ENCODE peak calls at places on chromosomes 5 and 9, in five cellular contexts. H is NCI-H2171; M is activated naive CD4-positive, alpha-beta T cell; F is NCI-H146; Q is fibroblast of lung. Z is an unnamed sample.

GRCh38 chr5:8848997-8849585 is 696.8 kb downstream of the SEMA5A start:
- DNase-seq in H (no peak), M (no peak), F (no peak), Q (peak; percentile 90), Z (no peak)

GRCh38 chr9:110156902-110157301 is 51.1 kb downstream of the C9orf152 start:
- DNase-seq in H (no peak), M (no peak), F (no peak), Q (peak; percentile 66), Z (no peak)

GRCh38 chr5:128345247-128345646 is 192.8 kb downstream of the FBN2 start:
- DNase-seq in H (no peak), M (no peak), F (no peak), Q (no peak), Z (no peak)

GRCh38 chr5:168829044-168829443 is 249.9 kb upstream of the PANK3 start:
- DNase-seq in H (no peak), M (no peak), F (no peak), Q (no peak), Z (no peak)

GRCh38 chr9:116358251-116358650 is 204.7 kb downstream of the PAPPA start:
- DNase-seq in H (no peak), M (no peak), F (no peak), Q (no peak), Z (no peak)

GRCh38 chr5:31197183-31197582 is 3.7 kb downstream of the CDH6 start:
- DNase-seq in H (no peak), M (no peak), F (no peak), Q (peak; percentile 91), Z (no peak)

GRCh38 chr9:99725852-99726251 is 95.8 kb upstream of the NR4A3 start:
- DNase-seq in H (no peak), M (no peak), F (no peak), Q (no peak), Z (no peak)

GRCh38 chr9:445033-445432 is 230.4 kb downstream of the DOCK8 start:
- DNase-seq in H (no peak), M (no peak), F (no peak), Q (peak; percentile 84), Z (no peak)

GRCh38 chr9:14095272-14095671 is 218.7 kb downstream of the NFIB start:
- DNase-seq in H (no peak), M (no peak), F (no peak), Q (no peak), Z (no peak)

GRCh38 chr5:3599283-3600105 is 3.9 kb downstream of the IRX1 start:
- DNase-seq in H (no peak), M (no peak), F (no peak), Q (peak; percentile 71), Z (no peak)

GRCh38 chr5:102664946-102665345 is 90.2 kb upstream of the PAM start:
- DNase-seq in H (no peak), M (no peak), F (peak; percentile 29), Q (no peak), Z (no peak)

GRCh38 chr5:10593531-10594181 is 29.8 kb downstream of the ANKRD33B start:
- DNase-seq in H (no peak), M (no peak), F (no peak), Q (no peak), Z (no peak)

GRCh38 chr5:110440058-110440457 is 286.4 kb downstream of the TMEM232 start:
- DNase-seq in H (no peak), M (no peak), F (no peak), Q (no peak), Z (no peak)

GRCh38 chr9:126157826-126158431 is 168.7 kb upstream of the MVB12B start:
- DNase-seq in H (no peak), M (no peak), F (no peak), Q (no peak), Z (no peak)

GRCh38 chr5:157106668-157107461 is 2.0 kb downstream of the HAVCR2 start:
- DNase-seq in H (no peak), M (no peak), F (no peak), Q (peak; percentile 20), Z (no peak)

GRCh38 chr9:125745682-125746016 is 1.5 kb upstream of the PBX3 start:
- DNase-seq in H (no peak), M (no peak), F (no peak), Q (no peak), Z (no peak)

GRCh38 chr5:118440496-118440895 is 547.9 kb downstream of the DTWD2 start:
- DNase-seq in H (no peak), M (no peak), F (no peak), Q (no peak), Z (no peak)

GRCh38 chr9:14561929-14562386 is 131.3 kb downstream of the ZDHHC21 start:
- DNase-seq in H (no peak), M (no peak), F (peak; percentile 93), Q (no peak), Z (no peak)

GRCh38 chr9:69325409-69326212 is 596 bp downstream of the ENTREP1 start:
- DNase-seq in H (no peak), M (no peak), F (peak; percentile 36), Q (no peak), Z (no peak)

GRCh38 chr5:134436523-134437339 is 25.1 kb upstream of the CDKN2AIPNL start:
- DNase-seq in H (no peak), M (peak; percentile 11), F (peak; percentile 60), Q (peak; percentile 98), Z (peak; percentile 48)

GRCh38 chr9:70034292-70034711 is 9.3 kb upstream of the MAMDC2 start:
- DNase-seq in H (no peak), M (no peak), F (peak; percentile 88), Q (peak; percentile 66), Z (no peak)

GRCh38 chr5:172335721-172336120 is 52.2 kb upstream of the UBTD2 start:
- DNase-seq in H (no peak), M (no peak), F (no peak), Q (no peak), Z (no peak)

GRCh38 chr9:91778031-91778430 is 172.0 kb downstream of the ROR2 start:
- DNase-seq in H (no peak), M (no peak), F (no peak), Q (peak; percentile 20), Z (no peak)

GRCh38 chr9:126624912-126625311 is 11.2 kb downstream of the LMX1B start:
- DNase-seq in H (no peak), M (no peak), F (no peak), Q (no peak), Z (no peak)

GRCh38 chr5:132496631-132497487 is 6.3 kb upstream of the IRF1 start:
- DNase-seq in H (no peak), M (no peak), F (peak; percentile 75), Q (peak; percentile 87), Z (peak; percentile 52)

GRCh38 chr5:177509361-177509951 is at the start of gene DOK3:
- DNase-seq in H (no peak), M (no peak), F (no peak), Q (no peak), Z (no peak)